ENCODE peak calls at places on chromosomes 12 and 14, in five cellular contexts. One of them, this sample, is unnamed.

GRCh38 chr12:112116232-112117060 is 7.9 kb upstream of the NAA25 start:
- DNase-seq in cardiac fibroblast: peak
- DNase-seq in AG09309: no peak
- DNase-seq in fibroblast of pulmonary artery: peak
- DNase-seq in HepG2: peak
- DNase-seq in this sample: peak

GRCh38 chr14:22466520-22466919 is 122.5 kb downstream of the DAD1 start:
- DNase-seq in HepG2: no peak
- DNase-seq in cardiac fibroblast: no peak
- DNase-seq in fibroblast of pulmonary artery: no peak
- DNase-seq in AG09309: no peak
- DNase-seq in this sample: peak

GRCh38 chr12:22284871-22285270 is 49.6 kb downstream of the ST8SIA1 start:
- DNase-seq in fibroblast of pulmonary artery: peak
- DNase-seq in cardiac fibroblast: peak
- DNase-seq in AG09309: no peak
- DNase-seq in HepG2: no peak
- DNase-seq in this sample: peak

GRCh38 chr14:79279645-79280399 is 931.5 kb downstream of the DIO2 start:
- DNase-seq in AG09309: no peak
- DNase-seq in fibroblast of pulmonary artery: no peak
- DNase-seq in HepG2: no peak
- DNase-seq in cardiac fibroblast: no peak
- DNase-seq in this sample: peak

GRCh38 chr14:94531187-94531586 is 21.9 kb upstream of the SERPINA12 start:
- DNase-seq in HepG2: no peak
- DNase-seq in cardiac fibroblast: no peak
- DNase-seq in AG09309: no peak
- DNase-seq in fibroblast of pulmonary artery: no peak
- DNase-seq in this sample: no peak

GRCh38 chr12:121568971-121569808 is 11.6 kb downstream of the KDM2B start:
- DNase-seq in HepG2: no peak
- DNase-seq in AG09309: no peak
- DNase-seq in fibroblast of pulmonary artery: peak
- DNase-seq in cardiac fibroblast: peak
- DNase-seq in this sample: no peak

GRCh38 chr12:95204141-95204866 is 13.0 kb downstream of the FGD6 start:
- DNase-seq in fibroblast of pulmonary artery: peak
- DNase-seq in AG09309: peak
- DNase-seq in HepG2: no peak
- DNase-seq in cardiac fibroblast: peak
- DNase-seq in this sample: peak

GRCh38 chr12:69438539-69438938 is 31.6 kb upstream of the FRS2 start:
- DNase-seq in AG09309: no peak
- DNase-seq in fibroblast of pulmonary artery: no peak
- DNase-seq in HepG2: no peak
- DNase-seq in cardiac fibroblast: no peak
- DNase-seq in this sample: no peak

GRCh38 chr14:93301821-93302447 is 30.9 kb downstream of the BTBD7 start:
- DNase-seq in AG09309: no peak
- DNase-seq in HepG2: no peak
- DNase-seq in cardiac fibroblast: peak
- DNase-seq in fibroblast of pulmonary artery: no peak
- DNase-seq in this sample: peak

GRCh38 chr12:120362516-120363273 is 6.3 kb downstream of the MSI1 start:
- DNase-seq in cardiac fibroblast: no peak
- DNase-seq in fibroblast of pulmonary artery: no peak
- DNase-seq in HepG2: no peak
- DNase-seq in AG09309: no peak
- DNase-seq in this sample: no peak

GRCh38 chr14:94918896-94919295 is 149.0 kb upstream of the GSC start:
- DNase-seq in fibroblast of pulmonary artery: no peak
- DNase-seq in AG09309: no peak
- DNase-seq in HepG2: no peak
- DNase-seq in cardiac fibroblast: no peak
- DNase-seq in this sample: peak

GRCh38 chr12:112992541-112993398 is 14.5 kb downstream of the OAS2 start:
- DNase-seq in fibroblast of pulmonary artery: peak
- DNase-seq in AG09309: peak
- DNase-seq in cardiac fibroblast: peak
- DNase-seq in HepG2: peak
- DNase-seq in this sample: peak

GRCh38 chr12:75592086-75592485 is 80.7 kb upstream of the KRR1 start:
- DNase-seq in AG09309: no peak
- DNase-seq in fibroblast of pulmonary artery: no peak
- DNase-seq in cardiac fibroblast: no peak
- DNase-seq in HepG2: no peak
- DNase-seq in this sample: no peak

GRCh38 chr14:75861161-75861621 is 120.6 kb downstream of the TGFB3 start:
- DNase-seq in AG09309: peak
- DNase-seq in HepG2: peak
- DNase-seq in cardiac fibroblast: peak
- DNase-seq in fibroblast of pulmonary artery: peak
- DNase-seq in this sample: peak

GRCh38 chr12:117533687-117534086 is 172.3 kb upstream of the NOS1 start:
- DNase-seq in HepG2: no peak
- DNase-seq in cardiac fibroblast: no peak
- DNase-seq in fibroblast of pulmonary artery: no peak
- DNase-seq in AG09309: no peak
- DNase-seq in this sample: no peak

GRCh38 chr12:2925322-2925995 is 33.7 kb upstream of the TEAD4 start:
- DNase-seq in AG09309: no peak
- DNase-seq in fibroblast of pulmonary artery: no peak
- DNase-seq in HepG2: no peak
- DNase-seq in cardiac fibroblast: no peak
- DNase-seq in this sample: peak

GRCh38 chr12:117352883-117353282 is 8.5 kb downstream of the NOS1 start:
- DNase-seq in AG09309: no peak
- DNase-seq in fibroblast of pulmonary artery: no peak
- DNase-seq in cardiac fibroblast: no peak
- DNase-seq in HepG2: no peak
- DNase-seq in this sample: no peak

GRCh38 chr12:74538491-74539258 is 1.0 kb downstream of the ATXN7L3B start:
- DNase-seq in AG09309: no peak
- DNase-seq in cardiac fibroblast: peak
- DNase-seq in HepG2: no peak
- DNase-seq in fibroblast of pulmonary artery: no peak
- DNase-seq in this sample: no peak

GRCh38 chr12:123457980-123458779 is at the start of gene SNRNP35:
- DNase-seq in AG09309: peak
- DNase-seq in fibroblast of pulmonary artery: peak
- DNase-seq in HepG2: peak
- DNase-seq in cardiac fibroblast: peak
- DNase-seq in this sample: peak

GRCh38 chr14:66228267-66228970 is 257.8 kb upstream of the CCDC196 start:
- DNase-seq in cardiac fibroblast: peak
- DNase-seq in fibroblast of pulmonary artery: peak
- DNase-seq in HepG2: no peak
- DNase-seq in AG09309: no peak
- DNase-seq in this sample: peak

GRCh38 chr12:24997970-24998582 is 49.2 kb upstream of the BCAT1 start:
- DNase-seq in fibroblast of pulmonary artery: peak
- DNase-seq in HepG2: no peak
- DNase-seq in AG09309: peak
- DNase-seq in cardiac fibroblast: peak
- DNase-seq in this sample: no peak

GRCh38 chr14:69493038-69493437 is 8.5 kb downstream of the PLEKHD1 start:
- DNase-seq in fibroblast of pulmonary artery: no peak
- DNase-seq in HepG2: no peak
- DNase-seq in AG09309: no peak
- DNase-seq in cardiac fibroblast: no peak
- DNase-seq in this sample: no peak
- TF ChIP-seq CTCF in fibroblast of pulmonary artery: no peak
- TF ChIP-seq CTCF in HepG2: no peak
- TF ChIP-seq CTCF in AG09309: no peak
- TF ChIP-seq CTCF in cardiac fibroblast: no peak
- TF ChIP-seq CTCF in this sample: no peak

DNA sequence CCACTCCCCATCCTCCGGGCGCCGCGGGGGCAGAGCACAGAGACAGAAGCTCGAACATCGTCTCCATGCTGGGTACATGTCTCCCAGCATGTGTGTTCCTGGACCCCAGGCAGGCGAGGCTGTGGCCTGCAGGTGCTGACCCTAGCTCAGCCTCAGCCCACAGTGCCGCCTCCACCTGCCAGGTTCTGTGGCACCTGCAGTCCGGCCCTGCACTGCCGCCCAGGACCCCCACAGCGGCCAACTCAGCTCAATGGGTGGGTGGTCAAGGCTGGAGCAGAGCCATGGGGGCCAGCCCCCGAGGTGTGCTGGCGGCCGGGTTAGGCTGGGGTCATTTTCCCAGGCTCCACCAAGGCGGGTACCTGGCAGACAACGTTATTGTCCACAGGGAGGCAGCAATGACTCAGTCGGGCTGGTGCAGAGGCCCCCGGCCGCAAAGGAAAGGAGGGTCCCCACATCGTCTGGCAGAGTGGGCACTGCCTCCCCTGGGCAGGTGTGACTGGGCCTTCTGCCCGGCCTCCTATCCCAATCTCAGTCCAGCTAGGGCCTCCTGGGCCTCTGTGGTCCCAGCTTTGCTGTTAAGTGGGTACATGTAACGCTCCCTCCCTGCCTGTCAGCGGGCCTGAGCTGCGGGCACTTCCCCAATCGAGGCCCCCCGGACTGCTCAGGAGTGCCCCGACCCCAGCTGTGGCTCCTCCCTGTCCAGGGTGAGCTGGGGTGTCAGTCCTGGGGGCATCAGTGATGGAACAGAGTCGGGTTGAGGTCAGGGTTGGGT is 20.2 kb upstream of the NUDT14 start:
- DNase-seq in cardiac fibroblast: no peak
- DNase-seq in fibroblast of pulmonary artery: no peak
- DNase-seq in AG09309: no peak
- DNase-seq in HepG2: no peak
- DNase-seq in this sample: no peak
- TF ChIP-seq CTCF in cardiac fibroblast: no peak
- TF ChIP-seq CTCF in fibroblast of pulmonary artery: peak
- TF ChIP-seq CTCF in AG09309: no peak
- TF ChIP-seq CTCF in HepG2: peak
- TF ChIP-seq CTCF in this sample: peak

GRCh38 chr14:96393292-96393691 is 1.4 kb downstream of the AK7 start:
- DNase-seq in HepG2: no peak
- DNase-seq in AG09309: no peak
- DNase-seq in fibroblast of pulmonary artery: no peak
- DNase-seq in cardiac fibroblast: no peak
- DNase-seq in this sample: no peak

GRCh38 chr14:96390965-96391292 is 999 bp upstream of the AK7 start:
- DNase-seq in HepG2: no peak
- DNase-seq in cardiac fibroblast: no peak
- DNase-seq in AG09309: no peak
- DNase-seq in fibroblast of pulmonary artery: no peak
- DNase-seq in this sample: no peak

GRCh38 chr14:96391293-96392118 is 422 bp upstream of the AK7 start:
- DNase-seq in cardiac fibroblast: peak
- DNase-seq in HepG2: peak
- DNase-seq in AG09309: peak
- DNase-seq in fibroblast of pulmonary artery: peak
- DNase-seq in this sample: peak

GRCh38 chr14:96398432-96398831 is 6.5 kb downstream of the AK7 start:
- DNase-seq in fibroblast of pulmonary artery: no peak
- DNase-seq in cardiac fibroblast: no peak
- DNase-seq in AG09309: no peak
- DNase-seq in HepG2: no peak
- DNase-seq in this sample: no peak

DNA sequence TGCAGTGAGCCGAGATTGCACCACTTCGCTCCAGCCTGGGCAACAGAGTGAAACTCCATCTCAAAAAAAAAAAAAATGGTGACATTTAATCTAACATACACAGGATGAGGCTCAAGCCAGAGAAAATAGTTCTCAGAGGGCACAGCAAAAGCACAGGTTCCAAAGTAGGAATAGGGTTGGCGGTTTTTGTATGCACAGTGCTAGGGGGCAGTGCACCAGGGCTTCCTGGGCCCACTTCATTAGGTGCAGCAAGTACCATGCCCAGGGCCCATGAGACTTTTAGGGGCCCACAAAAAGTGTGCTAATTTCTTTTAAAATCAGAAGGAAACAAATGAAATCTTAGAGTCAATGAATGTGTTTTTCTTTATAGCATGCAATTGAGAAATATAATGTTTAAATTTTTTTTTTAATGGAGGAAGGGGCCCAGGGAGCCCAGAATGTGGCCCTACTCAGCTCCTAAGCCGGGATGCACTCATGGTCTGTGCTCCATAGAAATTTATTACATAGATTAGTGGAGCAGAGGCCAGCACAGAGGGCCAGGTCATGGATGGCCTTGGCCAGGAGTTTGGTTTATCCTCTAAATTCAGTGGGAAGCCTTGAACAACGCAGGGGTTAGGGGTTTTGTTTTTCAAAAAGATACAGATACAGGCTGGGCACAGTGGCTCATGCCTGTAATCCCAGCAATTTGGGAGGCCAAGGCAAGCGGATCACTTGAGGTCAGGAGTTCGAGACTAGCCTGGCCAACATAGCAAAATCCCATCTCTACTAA is 2.3 kb downstream of the AK7 start:
- DNase-seq in fibroblast of pulmonary artery: no peak
- DNase-seq in AG09309: no peak
- DNase-seq in HepG2: no peak
- DNase-seq in cardiac fibroblast: no peak
- DNase-seq in this sample: no peak
- TF ChIP-seq CTCF in fibroblast of pulmonary artery: no peak
- TF ChIP-seq CTCF in AG09309: no peak
- TF ChIP-seq CTCF in HepG2: no peak
- TF ChIP-seq CTCF in cardiac fibroblast: no peak
- TF ChIP-seq CTCF in this sample: no peak

DNA sequence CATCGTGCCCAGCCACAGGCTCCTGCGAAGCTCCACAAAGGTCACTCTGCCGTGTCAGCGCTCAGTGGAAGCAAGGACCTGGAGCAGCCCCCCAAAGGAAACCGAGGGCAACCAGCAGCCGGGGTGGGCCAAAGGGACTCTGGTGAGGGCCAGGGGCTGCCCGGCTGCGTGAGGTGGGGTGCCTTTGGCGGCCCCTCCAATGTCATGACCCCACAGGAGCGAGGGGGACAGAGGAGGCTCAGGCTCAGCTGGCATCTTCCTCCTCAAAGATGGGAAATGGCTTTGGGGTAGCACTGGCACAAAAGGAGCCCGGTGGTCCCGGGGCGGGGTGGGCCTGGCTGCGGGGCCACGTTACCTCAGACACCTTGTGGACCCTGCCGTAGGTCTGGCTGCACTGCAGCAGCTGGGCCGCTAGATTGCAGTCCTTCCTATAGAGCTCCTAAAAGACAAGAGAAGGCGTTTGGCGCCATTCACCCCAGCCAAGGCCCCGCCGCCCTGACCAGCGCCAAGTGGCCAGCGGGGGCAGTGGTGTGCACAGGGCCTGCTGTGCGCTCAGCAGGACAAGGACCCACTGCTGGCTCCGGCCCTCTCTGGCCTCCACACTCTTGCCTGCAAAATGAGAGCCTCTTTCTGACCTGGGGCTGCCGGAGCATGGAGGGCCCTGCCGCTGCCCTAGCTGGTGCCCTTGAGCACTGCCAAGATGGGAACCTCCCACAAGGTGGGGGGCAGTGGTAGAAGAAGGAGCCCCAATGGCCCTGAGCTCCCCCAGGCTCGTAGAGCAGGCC is 46.9 kb downstream of the BEGAIN start:
- DNase-seq in fibroblast of pulmonary artery: no peak
- DNase-seq in HepG2: peak
- DNase-seq in cardiac fibroblast: peak
- DNase-seq in AG09309: no peak
- DNase-seq in this sample: no peak
- TF ChIP-seq CTCF in fibroblast of pulmonary artery: peak
- TF ChIP-seq CTCF in HepG2: peak
- TF ChIP-seq CTCF in cardiac fibroblast: peak
- TF ChIP-seq CTCF in AG09309: peak
- TF ChIP-seq CTCF in this sample: no peak

GRCh38 chr14:53663709-53664108 is 292.9 kb downstream of the BMP4 start:
- DNase-seq in cardiac fibroblast: peak
- DNase-seq in AG09309: no peak
- DNase-seq in fibroblast of pulmonary artery: peak
- DNase-seq in HepG2: peak
- DNase-seq in this sample: peak
- TF ChIP-seq CTCF in cardiac fibroblast: peak
- TF ChIP-seq CTCF in AG09309: peak
- TF ChIP-seq CTCF in fibroblast of pulmonary artery: peak
- TF ChIP-seq CTCF in HepG2: peak
- TF ChIP-seq CTCF in this sample: peak